ENCODE peak calls at places on chromosome 7, in ten cellular contexts. S is astrocyte of the hippocampus; Q is AG08396; W is AG09309; X is WTC11; F is activated CD8-positive, alpha-beta memory T cell treated with anti-CD3 and anti-CD28 coated beads for 48 hours; C is MM.1S; A is T follicular helper cell; K is GM23248; U is mucosa of gallbladder. E is an unnamed sample.
A peak's percentile ranks its signal among the peaks of the same experiment; 100 is the strongest.

GRCh38 chr7:1209097-1209496 is 23.6 kb upstream of the UNCX start:
- DNase-seq in S (no peak), Q (no peak), W (no peak), X (no peak), F (no peak), C (no peak), A (no peak), K (no peak), U (no peak), E (no peak)

GRCh38 chr7:20301311-20301939 is 29.3 kb upstream of the ITGB8 start:
- DNase-seq in S (no peak), Q (no peak), W (no peak), X (no peak), F (no peak), C (no peak), A (no peak), K (peak; percentile 53), U (no peak), E (no peak)

GRCh38 chr7:107998660-107999480 is 4.1 kb downstream of the LAMB1 start:
- DNase-seq in S (peak; percentile 68), Q (no peak), W (no peak), X (no peak), F (no peak), C (no peak), A (no peak), K (peak; percentile 31), U (no peak), E (no peak)

GRCh38 chr7:112186300-112186699 is 19.9 kb downstream of the DOCK4 start:
- DNase-seq in S (no peak), Q (no peak), W (no peak), X (no peak), F (no peak), C (no peak), A (no peak), K (no peak), U (no peak), E (no peak)

GRCh38 chr7:111587715-111588433 is 25.6 kb upstream of the IMMP2L start:
- DNase-seq in S (peak; percentile 47), Q (peak; percentile 28), W (no peak), X (no peak), F (no peak), C (no peak), A (no peak), K (peak; percentile 7), U (no peak), E (no peak)

GRCh38 chr7:44490351-44491200 is at the start of gene NUDCD3:
- DNase-seq in S (peak; percentile 92), Q (peak; percentile 90), W (no peak), X (peak; percentile 83), F (peak; percentile 59), C (peak; percentile 86), A (peak; percentile 74), K (peak; percentile 92), U (peak; percentile 81), E (peak; percentile 89)

GRCh38 chr7:68537228-68538071 is 1060.8 kb upstream of the AUTS2 start:
- DNase-seq in S (no peak), Q (no peak), W (no peak), X (no peak), F (no peak), C (no peak), A (no peak), K (no peak), U (no peak), E (no peak)

GRCh38 chr7:44177570-44178131 is 11.6 kb downstream of the GCK start:
- DNase-seq in S (peak; percentile 81), Q (no peak), W (no peak), X (no peak), F (no peak), C (no peak), A (no peak), K (peak; percentile 83), U (no peak), E (no peak)

GRCh38 chr7:74523015-74523414 is 69.3 kb downstream of the GTF2IRD1 start:
- DNase-seq in S (no peak), Q (no peak), W (no peak), X (no peak), F (no peak), C (no peak), A (no peak), K (no peak), U (no peak), E (no peak)

GRCh38 chr7:127850195-127850594 is 181.0 kb downstream of the LRRC4 start:
- DNase-seq in S (peak; percentile 41), Q (no peak), W (no peak), X (no peak), F (no peak), C (no peak), A (no peak), K (no peak), U (no peak), E (no peak)